ENCODE peak calls at places on chromosomes 5 and 9, in seven cellular contexts. Y is NCI-H345; J is CD4-positive, alpha-beta T cell; E is naive thymus-derived CD8-positive, alpha-beta T cell; K is HS-5; P is GM23338; U is CD8-positive, alpha-beta T cell. L is an unnamed sample.

GRCh38 chr5:56069652-56070226 is 75.0 kb upstream of the IL6ST start:
- DNase-seq in J (no peak), E (no peak), P (no peak), K (no peak), U (no peak), Y (no peak), L (no peak)

GRCh38 chr5:142925795-142926194 is 155.6 kb downstream of the ARHGAP26 start:
- DNase-seq in U (no peak), J (no peak), K (peak), Y (no peak), E (no peak), P (no peak), L (no peak)

GRCh38 chr5:115033861-115034260 is 135.8 kb downstream of the TRIM36 start:
- DNase-seq in K (no peak), Y (no peak), J (no peak), U (no peak), E (no peak), P (peak), L (no peak)

GRCh38 chr5:172533399-172534228 is 79.3 kb upstream of the SH3PXD2B start:
- DNase-seq in U (no peak), Y (peak), K (no peak), P (no peak), J (no peak), E (no peak), L (no peak)

GRCh38 chr9:15837079-15837679 is 284.3 kb downstream of the CCDC171 start:
- DNase-seq in P (peak), J (no peak), Y (peak), K (peak), U (no peak), E (peak), L (no peak)

GRCh38 chr5:23147625-23148024 is 294.5 kb upstream of the CDH12 start:
- DNase-seq in K (no peak), U (no peak), Y (no peak), J (no peak), P (no peak), E (no peak), L (no peak)

GRCh38 chr5:80408976-80409926 is 1.4 kb downstream of the ZFYVE16 start:
- DNase-seq in U (no peak), K (no peak), P (peak), E (no peak), Y (no peak), J (no peak), L (no peak)

GRCh38 chr9:104856413-104856941 is 71.5 kb downstream of the ABCA1 start:
- DNase-seq in K (no peak), J (no peak), Y (peak), U (no peak), E (no peak), P (no peak), L (no peak)

GRCh38 chr9:136521541-136521940 is 24.3 kb downstream of the NOTCH1 start:
- DNase-seq in P (no peak), J (no peak), E (no peak), U (no peak), Y (no peak), K (no peak), L (no peak)

GRCh38 chr5:147855774-147856069 is 22.8 kb upstream of the SCGB3A2 start:
- DNase-seq in Y (no peak), K (no peak), J (no peak), P (no peak), E (no peak), U (no peak), L (no peak)

GRCh38 chr5:142795246-142795645 is 25.1 kb downstream of the ARHGAP26 start:
- DNase-seq in U (no peak), Y (no peak), K (no peak), E (no peak), J (no peak), P (no peak), L (no peak)

GRCh38 chr5:36683821-36684434 is 77.5 kb downstream of the SLC1A3 start:
- DNase-seq in P (no peak), U (no peak), E (no peak), Y (no peak), K (peak), J (no peak), L (no peak)

GRCh38 chr5:33973271-33973670 is 11.2 kb downstream of the SLC45A2 start:
- DNase-seq in K (no peak), J (no peak), E (no peak), P (no peak), Y (no peak), U (no peak), L (no peak)

GRCh38 chr5:55451976-55452375 is 82.8 kb downstream of the PLPP1 start:
- DNase-seq in P (no peak), Y (no peak), J (no peak), U (no peak), E (no peak), K (no peak), L (no peak)

GRCh38 chr5:169091396-169091980 is 209.5 kb downstream of the SLIT3 start:
- DNase-seq in E (no peak), U (no peak), P (no peak), J (no peak), Y (no peak), K (no peak), L (peak)

GRCh38 chr5:1312993-1313833 is 18.3 kb upstream of the TERT start:
- DNase-seq in E (peak), Y (peak), K (no peak), P (no peak), J (peak), U (no peak), L (no peak)

GRCh38 chr5:41793156-41793770 is 77.0 kb downstream of the OXCT1 start:
- DNase-seq in J (no peak), P (no peak), E (no peak), Y (peak), K (peak), U (no peak), L (no peak)

GRCh38 chr5:78540335-78541057 is 108.1 kb downstream of the LHFPL2 start:
- DNase-seq in J (no peak), U (no peak), Y (no peak), P (no peak), E (no peak), K (no peak), L (no peak)

GRCh38 chr9:93701494-93702218 is 125.3 kb downstream of the PHF2 start:
- DNase-seq in U (no peak), E (no peak), J (no peak), K (no peak), Y (no peak), P (no peak), L (no peak)

GRCh38 chr5:68171101-68171558 is 44.4 kb upstream of the PIK3R1 start:
- DNase-seq in J (no peak), K (no peak), E (no peak), P (no peak), U (no peak), Y (no peak), L (peak)

GRCh38 chr9:137267933-137268355 is 9.6 kb upstream of the TOR4A start:
- DNase-seq in U (no peak), Y (no peak), E (no peak), P (no peak), K (no peak), J (no peak), L (no peak)

GRCh38 chr5:91283899-91284298 is 99.2 kb downstream of the ARRDC3 start:
- DNase-seq in J (no peak), Y (no peak), K (no peak), E (no peak), U (no peak), P (no peak), L (no peak)

GRCh38 chr5:137743031-137743640 is 7.2 kb upstream of the KLHL3 start:
- DNase-seq in Y (peak), J (peak), P (peak), U (no peak), K (no peak), E (peak), L (peak)

GRCh38 chr5:79236364-79236969 is 536 bp downstream of the JMY start:
- DNase-seq in K (no peak), P (peak), E (no peak), J (peak), Y (peak), U (no peak), L (no peak)

GRCh38 chr5:168152660-168153059 is 138.8 kb upstream of the WWC1 start:
- DNase-seq in U (no peak), J (no peak), P (no peak), E (no peak), Y (no peak), K (no peak), L (no peak)

GRCh38 chr9:97740848-97741821 is 44.0 kb upstream of the XPA start:
- DNase-seq in U (no peak), E (peak), P (peak), K (no peak), Y (no peak), J (peak), L (no peak)

GRCh38 chr5:36073595-36074216 is 7.0 kb upstream of the UGT3A2 start:
- DNase-seq in K (no peak), E (no peak), U (no peak), P (peak), Y (peak), J (no peak), L (no peak)

GRCh38 chr9:85543196-85543595 is 198.6 kb downstream of the AGTPBP1 start:
- DNase-seq in K (no peak), Y (no peak), P (peak), U (no peak), E (no peak), J (no peak), L (no peak)

GRCh38 chr5:93807860-93808259 is 66.5 kb upstream of the POU5F2 start:
- DNase-seq in U (no peak), J (no peak), Y (no peak), K (no peak), E (no peak), P (no peak), L (no peak)

GRCh38 chr5:9284781-9285307 is 261.0 kb downstream of the SEMA5A start:
- DNase-seq in E (no peak), K (peak), P (no peak), U (no peak), Y (no peak), J (no peak), L (no peak)

GRCh38 chr5:180201051-180201987 is 7.7 kb downstream of the RASGEF1C start:
- DNase-seq in U (no peak), E (no peak), J (no peak), P (peak), Y (peak), K (no peak), L (no peak)

GRCh38 chr9:132857601-132858342 is 20.3 kb downstream of the AK8 start:
- DNase-seq in P (no peak), U (no peak), E (no peak), Y (peak), J (no peak), K (no peak), L (no peak)

GRCh38 chr5:94945656-94946055 is 327.2 kb downstream of the SLF1 start:
- DNase-seq in J (no peak), E (no peak), Y (no peak), K (no peak), U (no peak), P (no peak), L (no peak)

GRCh38 chr5:84729326-84729725 is 344.6 kb upstream of the EDIL3 start:
- DNase-seq in J (no peak), U (no peak), Y (no peak), E (no peak), P (no peak), K (no peak), L (no peak)

GRCh38 chr9:130138791-130139190 is 33.4 kb upstream of the NCS1 start:
- DNase-seq in P (no peak), K (no peak), E (no peak), J (peak), Y (no peak), U (no peak), L (no peak)

GRCh38 chr5:109352475-109352874 is 57.3 kb downstream of the PJA2 start:
- DNase-seq in U (no peak), P (no peak), J (no peak), K (no peak), Y (no peak), E (no peak), L (no peak)